ENCODE peak calls at places on chromosomes 4 and X, in seven cellular contexts. M, G, H, Q, O, B and C are unnamed samples.

GRCh38 chr4:128907966-128908365 is 98.5 kb downstream of the JADE1 start:
- DNase-seq in M (no peak), G (no peak), H (no peak), Q (peak; percentile 39), O (no peak), B (no peak), C (no peak)

GRCh38 chr4:2729533-2729875 is 26.6 kb downstream of the TNIP2 start:
- DNase-seq in M (no peak), G (no peak), H (no peak), Q (no peak), O (no peak), B (no peak), C (no peak)

GRCh38 chr4:112889619-112890294 is 159.7 kb upstream of the ANK2 start:
- DNase-seq in M (no peak), G (no peak), H (no peak), Q (peak; percentile 51), O (no peak), B (no peak), C (no peak)

GRCh38 chrX:19545651-19546050 is 30.3 kb upstream of the MAP3K15 start:
- DNase-seq in M (peak; percentile 14), G (no peak), H (no peak), Q (no peak), O (no peak), B (no peak), C (no peak)

GRCh38 chr4:173362666-173363065 is 8.1 kb upstream of the SAP30 start:
- DNase-seq in M (no peak), G (no peak), H (no peak), Q (no peak), O (no peak), B (no peak), C (no peak)

GRCh38 chrX:132741706-132742105 is 216.7 kb downstream of the HS6ST2 start:
- DNase-seq in M (no peak), G (no peak), H (no peak), Q (peak; percentile 48), O (no peak), B (no peak), C (no peak)

GRCh38 chr4:11487876-11488545 is 59.3 kb upstream of the HS3ST1 start:
- DNase-seq in M (no peak), G (no peak), H (no peak), Q (peak; percentile 69), O (no peak), B (no peak), C (no peak)

GRCh38 chrX:140572724-140573123 is 67.9 kb upstream of the SOX3 start:
- DNase-seq in M (peak; percentile 60), G (no peak), H (no peak), Q (peak; percentile 41), O (no peak), B (no peak), C (no peak)

GRCh38 chr4:133145758-133146157 is 3.3 kb upstream of the PCDH10 start:
- DNase-seq in M (no peak), G (no peak), H (no peak), Q (no peak), O (no peak), B (no peak), C (no peak)

GRCh38 chrX:67779099-67779498 is 235.3 kb downstream of the AR start:
- DNase-seq in M (peak; percentile 1), G (no peak), H (no peak), Q (no peak), O (no peak), B (no peak), C (no peak)

GRCh38 chr4:140256941-140257340 is 103.0 kb upstream of the MAML3 start:
- DNase-seq in M (no peak), G (no peak), H (no peak), Q (no peak), O (no peak), B (no peak), C (no peak)

GRCh38 chrX:27039332-27039731 is 423.8 kb downstream of the PPP4R3C start:
- DNase-seq in M (no peak), G (no peak), H (no peak), Q (no peak), O (no peak), B (no peak), C (no peak)

GRCh38 chr4:11214281-11214680 is 214.4 kb downstream of the HS3ST1 start:
- DNase-seq in M (no peak), G (no peak), H (no peak), Q (no peak), O (no peak), B (no peak), C (no peak)

GRCh38 chr4:85747871-85748491 is 273.0 kb downstream of the ARHGAP24 start:
- DNase-seq in M (peak; percentile 51), G (no peak), H (peak; percentile 28), Q (peak; percentile 84), O (peak; percentile 50), B (no peak), C (no peak)

GRCh38 chr4:184167576-184167975 is 50.1 kb downstream of the ENPP6 start:
- DNase-seq in M (peak; percentile 76), G (no peak), H (no peak), Q (no peak), O (no peak), B (no peak), C (peak; percentile 75)

GRCh38 chrX:70030242-70030823 is 19.4 kb downstream of the AWAT2 start:
- DNase-seq in M (peak; percentile 72), G (no peak), H (peak; percentile 32), Q (peak; percentile 61), O (no peak), B (no peak), C (no peak)

GRCh38 chr4:118790544-118790943 is 45.4 kb downstream of the SEC24D start:
- DNase-seq in M (no peak), G (no peak), H (no peak), Q (no peak), O (no peak), B (no peak), C (no peak)

GRCh38 chrX:151505796-151506195 is 57.7 kb upstream of the PASD1 start:
- DNase-seq in M (peak; percentile 49), G (no peak), H (no peak), Q (peak; percentile 42), O (no peak), B (no peak), C (no peak)

GRCh38 chrX:2445662-2446623 is 54.8 kb downstream of the DHRSX start:
- DNase-seq in M (no peak), G (no peak), H (no peak), Q (no peak), O (no peak), B (no peak), C (no peak)

GRCh38 chrX:133985164-133986007 is at the start of gene GPC3:
- DNase-seq in M (peak; percentile 90), G (peak; percentile 12), H (peak; percentile 17), Q (peak; percentile 45), O (no peak), B (peak; percentile 15), C (no peak)

GRCh38 chr4:172962564-172963353 is 205.9 kb upstream of the GALNT7 start:
- DNase-seq in M (no peak), G (no peak), H (peak; percentile 29), Q (peak; percentile 43), O (peak; percentile 89), B (no peak), C (no peak)

GRCh38 chr4:58587856-58588255 is 1477.7 kb upstream of the IGFBP7 start:
- DNase-seq in M (no peak), G (no peak), H (no peak), Q (peak; percentile 51), O (no peak), B (no peak), C (no peak)

GRCh38 chr4:13527983-13528822 is 16.1 kb downstream of the NKX3-2 start:
- DNase-seq in M (no peak), G (no peak), H (no peak), Q (peak; percentile 60), O (no peak), B (no peak), C (no peak)

GRCh38 chr4:114495471-114495928 is 103.1 kb upstream of the UGT8 start:
- DNase-seq in M (peak; percentile 93), G (no peak), H (no peak), Q (peak; percentile 29), O (no peak), B (no peak), C (no peak)

GRCh38 chr4:39085891-39086290 is 23.9 kb downstream of the KLHL5 start:
- DNase-seq in M (no peak), G (no peak), H (no peak), Q (no peak), O (no peak), B (no peak), C (no peak)

GRCh38 chr4:2964077-2964471 is 703 bp downstream of the GRK4 start:
- DNase-seq in M (no peak), G (no peak), H (no peak), Q (no peak), O (no peak), B (no peak), C (no peak)

GRCh38 chr4:121107507-121107906 is 35.2 kb upstream of the NDNF start:
- DNase-seq in M (no peak), G (no peak), H (no peak), Q (no peak), O (no peak), B (no peak), C (no peak)

GRCh38 chrX:115393271-115393670 is 103.8 kb downstream of the LUZP4 start:
- DNase-seq in M (no peak), G (no peak), H (no peak), Q (peak; percentile 87), O (no peak), B (no peak), C (no peak)

GRCh38 chr4:87961993-87962791 is 13.3 kb upstream of the SPP1 start:
- DNase-seq in M (no peak), G (no peak), H (no peak), Q (peak; percentile 61), O (no peak), B (no peak), C (no peak)

GRCh38 chr4:169013396-169013795 is 3.3 kb upstream of the CBR4 start:
- DNase-seq in M (no peak), G (no peak), H (no peak), Q (no peak), O (no peak), B (no peak), C (no peak)

GRCh38 chr4:140743194-140743931 is 12.8 kb downstream of the TBC1D9 start:
- DNase-seq in M (peak; percentile 72), G (no peak), H (no peak), Q (peak; percentile 59), O (no peak), B (no peak), C (no peak)

GRCh38 chr4:183330841-183331240 is 8.6 kb upstream of the CLDN24 start:
- DNase-seq in M (no peak), G (no peak), H (no peak), Q (no peak), O (no peak), B (no peak), C (peak; percentile 43)